ENCODE peak calls at places on chromosomes 6 and 20, in four cellular contexts. One of them, this sample, is unnamed.

GRCh38 chr6:67411036-67411435 is 1224.0 kb upstream of the ADGRB3 start:
- DNase-seq in colonic mucosa: no peak
- DNase-seq in right cardiac atrium: no peak
- DNase-seq in tibial artery: no peak
- DNase-seq in this sample: no peak

GRCh38 chr20:39116020-39116419 is 153.9 kb downstream of the DHX35 start:
- DNase-seq in tibial artery: no peak
- DNase-seq in right cardiac atrium: no peak
- DNase-seq in colonic mucosa: no peak
- DNase-seq in this sample: no peak

GRCh38 chr6:10595731-10596664 is 74.8 kb downstream of the GCNT2 start:
- DNase-seq in right cardiac atrium: no peak
- DNase-seq in colonic mucosa: no peak
- DNase-seq in tibial artery: no peak
- DNase-seq in this sample: no peak

GRCh38 chr6:56766806-56767178 is 124.1 kb upstream of the DST start:
- DNase-seq in colonic mucosa: no peak
- DNase-seq in tibial artery: no peak
- DNase-seq in right cardiac atrium: no peak
- DNase-seq in this sample: no peak

GRCh38 chr6:138107078-138107751 is at the start of gene PERP:
- DNase-seq in right cardiac atrium: peak
- DNase-seq in colonic mucosa: peak
- DNase-seq in tibial artery: peak
- DNase-seq in this sample: no peak

GRCh38 chr20:37615507-37616425 is 78.1 kb upstream of the CTNNBL1 start:
- DNase-seq in colonic mucosa: no peak
- DNase-seq in tibial artery: no peak
- DNase-seq in right cardiac atrium: no peak
- DNase-seq in this sample: no peak

GRCh38 chr20:62714799-62715198 is 6.2 kb downstream of the NTSR1 start:
- DNase-seq in colonic mucosa: no peak
- DNase-seq in right cardiac atrium: no peak
- DNase-seq in tibial artery: no peak
- DNase-seq in this sample: no peak

GRCh38 chr6:151239603-151240035 is at the start of gene AKAP12:
- DNase-seq in tibial artery: peak
- DNase-seq in right cardiac atrium: peak
- DNase-seq in colonic mucosa: peak
- DNase-seq in this sample: no peak

GRCh38 chr6:17042422-17043147 is 59.3 kb upstream of the STMND1 start:
- DNase-seq in colonic mucosa: peak
- DNase-seq in right cardiac atrium: peak
- DNase-seq in tibial artery: no peak
- DNase-seq in this sample: peak

GRCh38 chr20:5353624-5354496 is 37.1 kb upstream of the PROKR2 start:
- DNase-seq in colonic mucosa: no peak
- DNase-seq in right cardiac atrium: no peak
- DNase-seq in tibial artery: no peak
- DNase-seq in this sample: no peak

GRCh38 chr6:4848382-4849068 is 72.3 kb downstream of the CDYL start:
- DNase-seq in tibial artery: no peak
- DNase-seq in right cardiac atrium: no peak
- DNase-seq in colonic mucosa: no peak
- DNase-seq in this sample: no peak

GRCh38 chr6:13397359-13398080 is 69.2 kb upstream of the TBC1D7 start:
- DNase-seq in colonic mucosa: peak
- DNase-seq in tibial artery: no peak
- DNase-seq in right cardiac atrium: no peak
- DNase-seq in this sample: no peak

GRCh38 chr20:64079273-64080012 is at the start of gene RGS19:
- DNase-seq in tibial artery: peak
- DNase-seq in colonic mucosa: peak
- DNase-seq in right cardiac atrium: peak
- DNase-seq in this sample: no peak

GRCh38 chr20:64082126-64082638 is 2.0 kb downstream of the LKAAEAR1 start:
- DNase-seq in colonic mucosa: no peak
- DNase-seq in right cardiac atrium: no peak
- DNase-seq in tibial artery: no peak
- DNase-seq in this sample: no peak

GRCh38 chr20:64080013-64080812 is at the start of gene OPRL1:
- DNase-seq in tibial artery: no peak
- DNase-seq in right cardiac atrium: peak
- DNase-seq in colonic mucosa: no peak
- DNase-seq in this sample: no peak

GRCh38 chr20:64081620-64081964 is 1.7 kb downstream of the OPRL1 start:
- DNase-seq in right cardiac atrium: no peak
- DNase-seq in tibial artery: no peak
- DNase-seq in colonic mucosa: no peak
- DNase-seq in this sample: no peak

GRCh38 chr20:64080813-64081619 is 1.1 kb downstream of the OPRL1 start:
- DNase-seq in right cardiac atrium: no peak
- DNase-seq in colonic mucosa: no peak
- DNase-seq in tibial artery: no peak
- DNase-seq in this sample: no peak
- H3K27ac ChIP-seq in right cardiac atrium: no peak
- H3K27ac ChIP-seq in colonic mucosa: no peak
- H3K27ac ChIP-seq in tibial artery: peak
- H3K27ac ChIP-seq in this sample: no peak

DNA sequence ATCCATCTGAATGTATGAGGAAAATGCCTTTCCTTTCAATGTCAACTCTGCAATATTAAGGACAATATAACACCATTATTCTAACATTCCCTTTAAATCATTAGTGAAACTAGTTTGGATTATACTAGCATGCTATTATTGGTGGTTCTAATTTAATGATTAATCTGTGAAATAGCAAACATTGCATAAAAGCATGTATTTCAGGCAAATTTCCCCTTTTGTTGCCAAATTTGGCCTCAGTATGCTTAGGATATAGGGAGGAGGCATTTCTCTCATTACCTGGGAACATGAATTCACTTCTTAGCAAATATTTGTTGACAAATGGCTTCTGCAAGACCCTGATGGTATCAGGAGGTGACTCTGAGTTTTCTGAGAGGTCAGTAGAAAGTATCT is 1.6 kb downstream of the TPMT start:
- DNase-seq in colonic mucosa: no peak
- DNase-seq in right cardiac atrium: no peak
- DNase-seq in tibial artery: no peak
- DNase-seq in this sample: no peak
- H3K27ac ChIP-seq in colonic mucosa: peak
- H3K27ac ChIP-seq in right cardiac atrium: no peak
- H3K27ac ChIP-seq in tibial artery: no peak
- H3K27ac ChIP-seq in this sample: no peak

GRCh38 chr20:49659096-49659495 is 54.6 kb downstream of the B4GALT5 start:
- DNase-seq in right cardiac atrium: no peak
- DNase-seq in colonic mucosa: no peak
- DNase-seq in tibial artery: no peak
- DNase-seq in this sample: no peak
- H3K27ac ChIP-seq in right cardiac atrium: no peak
- H3K27ac ChIP-seq in colonic mucosa: no peak
- H3K27ac ChIP-seq in tibial artery: no peak
- H3K27ac ChIP-seq in this sample: no peak

GRCh38 chr20:43017241-43018030 is 172.3 kb downstream of the PTPRT start:
- DNase-seq in tibial artery: no peak
- DNase-seq in right cardiac atrium: no peak
- DNase-seq in colonic mucosa: no peak
- DNase-seq in this sample: peak

GRCh38 chr20:43011491-43011890 is 178.2 kb downstream of the PTPRT start:
- DNase-seq in colonic mucosa: no peak
- DNase-seq in right cardiac atrium: no peak
- DNase-seq in tibial artery: no peak
- DNase-seq in this sample: no peak

GRCh38 chr20:43016257-43016656 is 173.4 kb downstream of the PTPRT start:
- DNase-seq in tibial artery: no peak
- DNase-seq in colonic mucosa: no peak
- DNase-seq in right cardiac atrium: no peak
- DNase-seq in this sample: peak

DNA sequence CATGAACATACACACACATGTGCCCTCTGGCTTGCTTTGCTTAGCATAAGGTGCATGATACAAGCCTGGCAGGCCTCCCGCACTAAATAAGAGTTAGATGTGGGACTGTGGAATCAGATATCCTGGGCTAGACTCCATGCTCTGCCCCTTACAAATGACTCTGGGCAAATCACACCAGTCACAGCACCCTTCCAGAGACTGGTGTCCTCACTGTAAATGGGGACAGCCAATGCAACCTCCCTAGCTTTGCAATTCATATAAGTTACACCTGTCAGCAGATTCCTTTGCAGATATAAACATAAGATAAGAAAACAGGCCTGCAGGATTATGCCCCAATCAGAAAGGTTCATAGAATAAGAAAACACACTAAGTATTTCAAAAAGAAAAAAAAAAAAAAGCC is 174.1 kb downstream of the PTPRT start:
- DNase-seq in colonic mucosa: no peak
- DNase-seq in tibial artery: no peak
- DNase-seq in right cardiac atrium: no peak
- DNase-seq in this sample: peak
- H3K27ac ChIP-seq in colonic mucosa: no peak
- H3K27ac ChIP-seq in tibial artery: no peak
- H3K27ac ChIP-seq in right cardiac atrium: no peak
- H3K27ac ChIP-seq in this sample: no peak

DNA sequence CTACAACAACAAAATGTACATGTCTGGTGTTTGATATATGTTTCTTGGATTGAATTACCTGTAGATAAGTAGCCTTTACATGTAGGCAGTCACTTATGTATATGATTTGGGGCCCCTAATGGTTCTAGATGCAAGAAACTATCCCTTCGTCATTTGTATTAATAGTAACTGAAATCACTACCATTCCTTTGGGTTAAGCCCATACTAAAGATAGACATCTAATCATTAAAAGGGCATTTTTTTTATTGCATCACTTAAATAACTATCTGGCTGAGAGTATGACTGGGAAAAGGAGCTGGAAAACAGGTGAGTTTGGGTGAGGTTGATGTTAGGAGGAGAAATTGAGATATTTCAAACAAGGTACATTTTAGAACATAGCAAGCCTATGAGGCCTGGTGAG is 213.5 kb upstream of the PLN start:
- DNase-seq in tibial artery: no peak
- DNase-seq in right cardiac atrium: no peak
- DNase-seq in colonic mucosa: no peak
- DNase-seq in this sample: no peak
- H3K27ac ChIP-seq in tibial artery: no peak
- H3K27ac ChIP-seq in right cardiac atrium: no peak
- H3K27ac ChIP-seq in colonic mucosa: no peak
- H3K27ac ChIP-seq in this sample: peak

GRCh38 chr20:47351643-47352331 is 4.7 kb downstream of the ZMYND8 start:
- DNase-seq in right cardiac atrium: no peak
- DNase-seq in tibial artery: no peak
- DNase-seq in colonic mucosa: no peak
- DNase-seq in this sample: no peak

GRCh38 chr20:47353697-47354387 is 2.7 kb downstream of the ZMYND8 start:
- DNase-seq in tibial artery: no peak
- DNase-seq in colonic mucosa: no peak
- DNase-seq in right cardiac atrium: no peak
- DNase-seq in this sample: no peak

GRCh38 chr20:47353224-47353696 is 3.2 kb downstream of the ZMYND8 start:
- DNase-seq in right cardiac atrium: no peak
- DNase-seq in tibial artery: no peak
- DNase-seq in colonic mucosa: no peak
- DNase-seq in this sample: no peak

GRCh38 chr20:47350691-47351545 is 5.6 kb downstream of the ZMYND8 start:
- DNase-seq in colonic mucosa: no peak
- DNase-seq in right cardiac atrium: no peak
- DNase-seq in tibial artery: no peak
- DNase-seq in this sample: no peak

GRCh38 chr20:47352332-47353223 is 3.9 kb downstream of the ZMYND8 start:
- DNase-seq in right cardiac atrium: peak
- DNase-seq in tibial artery: no peak
- DNase-seq in colonic mucosa: peak
- DNase-seq in this sample: no peak
- H3K27ac ChIP-seq in right cardiac atrium: peak
- H3K27ac ChIP-seq in tibial artery: peak
- H3K27ac ChIP-seq in colonic mucosa: peak
- H3K27ac ChIP-seq in this sample: peak

GRCh38 chr20:43751167-43752050 is 24.6 kb upstream of the GTSF1L start:
- DNase-seq in tibial artery: no peak
- DNase-seq in colonic mucosa: no peak
- DNase-seq in right cardiac atrium: no peak
- DNase-seq in this sample: no peak

GRCh38 chr20:43755390-43755789 is 28.6 kb upstream of the GTSF1L start:
- DNase-seq in tibial artery: no peak
- DNase-seq in right cardiac atrium: no peak
- DNase-seq in colonic mucosa: no peak
- DNase-seq in this sample: no peak

GRCh38 chr20:43752561-43753301 is 25.9 kb upstream of the GTSF1L start:
- DNase-seq in colonic mucosa: peak
- DNase-seq in right cardiac atrium: peak
- DNase-seq in tibial artery: no peak
- DNase-seq in this sample: no peak

GRCh38 chr20:43752051-43752360 is 25.2 kb upstream of the GTSF1L start:
- DNase-seq in colonic mucosa: no peak
- DNase-seq in tibial artery: no peak
- DNase-seq in right cardiac atrium: no peak
- DNase-seq in this sample: no peak

GRCh38 chr20:43755851-43756250 is 29.0 kb upstream of the GTSF1L start:
- DNase-seq in tibial artery: no peak
- DNase-seq in colonic mucosa: no peak
- DNase-seq in right cardiac atrium: no peak
- DNase-seq in this sample: no peak
- H3K27ac ChIP-seq in tibial artery: no peak
- H3K27ac ChIP-seq in colonic mucosa: no peak
- H3K27ac ChIP-seq in right cardiac atrium: no peak
- H3K27ac ChIP-seq in this sample: no peak

GRCh38 chr6:18262812-18263560 is 1.3 kb downstream of the DEK start:
- DNase-seq in right cardiac atrium: no peak
- DNase-seq in tibial artery: no peak
- DNase-seq in colonic mucosa: peak
- DNase-seq in this sample: no peak

GRCh38 chr6:18263561-18264337 is 581 bp downstream of the DEK start:
- DNase-seq in colonic mucosa: peak
- DNase-seq in right cardiac atrium: peak
- DNase-seq in tibial artery: peak
- DNase-seq in this sample: no peak

GRCh38 chr6:18265787-18266523 is 1.6 kb upstream of the DEK start:
- DNase-seq in colonic mucosa: no peak
- DNase-seq in tibial artery: no peak
- DNase-seq in right cardiac atrium: no peak
- DNase-seq in this sample: no peak

GRCh38 chr6:18265099-18265372 is 706 bp upstream of the DEK start:
- DNase-seq in tibial artery: no peak
- DNase-seq in right cardiac atrium: no peak
- DNase-seq in colonic mucosa: no peak
- DNase-seq in this sample: no peak

GRCh38 chr6:18264338-18265098 is at the start of gene DEK:
- DNase-seq in colonic mucosa: peak
- DNase-seq in right cardiac atrium: peak
- DNase-seq in tibial artery: peak
- DNase-seq in this sample: peak
- H3K27ac ChIP-seq in colonic mucosa: peak
- H3K27ac ChIP-seq in right cardiac atrium: peak
- H3K27ac ChIP-seq in tibial artery: peak
- H3K27ac ChIP-seq in this sample: peak

This sample was measured in esophagus muscularis mucosa.